ENCODE peak calls at places on chromosomes 12 and 14, in six cellular contexts. B is amygdala; U is activated naive CD8-positive, alpha-beta T cell treated with anti-CD3 and anti-CD28 coated beads, Interleukin-2, amount 50 U/mL, for 24 hours; R is stimulated activated CD8-positive, alpha-beta memory T cell treated with anti-CD3 and anti-CD28 coated beads, Interleukin-2, amount 100 ng/mL, for 1 hour; P is CD8-positive, alpha-beta memory T cell; O is RPMI8226. E is an unnamed sample.

GRCh38 chr12:3752741-3753486 is at the start of gene CRACR2A:
- DNase-seq in B (no peak), U (peak), R (peak), P (peak), O (peak), E (peak)

GRCh38 chr12:16110596-16110995 is 166.9 kb downstream of the SLC15A5 start:
- DNase-seq in B (no peak), U (no peak), R (no peak), P (no peak), O (no peak), E (no peak)

GRCh38 chr14:68598621-68599447 is 194.0 kb downstream of the ZFP36L1 start:
- DNase-seq in B (no peak), U (no peak), R (no peak), P (no peak), O (no peak), E (no peak)

GRCh38 chr12:31444801-31445200 is 118.9 kb upstream of the SINHCAF start:
- DNase-seq in B (no peak), U (no peak), R (no peak), P (no peak), O (no peak), E (no peak)

GRCh38 chr12:123233505-123234299 is 466 bp downstream of the MTRFR start:
- DNase-seq in B (no peak), U (no peak), R (no peak), P (no peak), O (no peak), E (no peak)

GRCh38 chr12:94571556-94571955 is 78.8 kb downstream of the TMCC3 start:
- DNase-seq in B (no peak), U (no peak), R (no peak), P (no peak), O (no peak), E (peak)

GRCh38 chr14:76957224-76957881 is 71.2 kb downstream of the IRF2BPL start:
- DNase-seq in B (no peak), U (no peak), R (no peak), P (peak), O (no peak), E (no peak)

GRCh38 chr12:122730215-122731014 is at the start of gene HCAR1:
- DNase-seq in B (no peak), U (peak), R (no peak), P (no peak), O (no peak), E (no peak)

GRCh38 chr14:71711619-71712018 is 220.6 kb upstream of the RGS6 start:
- DNase-seq in B (no peak), U (no peak), R (no peak), P (no peak), O (no peak), E (no peak)

GRCh38 chr12:75961878-75962277 is 69.7 kb downstream of the PHLDA1 start:
- DNase-seq in B (no peak), U (no peak), R (no peak), P (no peak), O (no peak), E (no peak)

GRCh38 chr14:75820761-75821160 is 159.7 kb downstream of the TTLL5 start:
- DNase-seq in B (no peak), U (no peak), R (no peak), P (no peak), O (no peak), E (no peak)

GRCh38 chr12:31235868-31236395 is 90.0 kb downstream of the SINHCAF start:
- DNase-seq in B (no peak), U (no peak), R (no peak), P (no peak), O (no peak), E (peak)

GRCh38 chr12:76080729-76081415 is 3.6 kb downstream of the NAP1L1 start:
- DNase-seq in B (no peak), U (peak), R (no peak), P (no peak), O (peak), E (no peak)

GRCh38 chr12:122064034-122064777 is 14.3 kb upstream of the MLXIP start:
- DNase-seq in B (no peak), U (peak), R (no peak), P (no peak), O (peak), E (peak)